ENCODE peak calls at places on chromosome 1, in nine cellular contexts. A is Panc1, R is uterus, D is hepatocyte, M is psoas muscle, O is heart left ventricle, T is HAP-1, E is tibial nerve, S is neuronal stem cell. Y is an unnamed sample.

GRCh38 chr1:54225986-54226559 is 26.1 kb downstream of the MRPL37 start:
- DNase-seq in E (no peak), O (no peak), T (no peak), S (no peak), D (no peak), A (no peak), R (no peak), M (no peak), Y (no peak)

GRCh38 chr1:173867141-173867752 is 542 bp downstream of the GAS5 start:
- DNase-seq in T (no peak), E (no peak), R (peak; percentile 26), A (no peak), M (no peak), D (no peak), S (no peak), O (no peak), Y (no peak)

GRCh38 chr1:205926636-205927035 is 16.6 kb downstream of the SLC26A9 start:
- DNase-seq in A (no peak), E (no peak), O (no peak), R (peak; percentile 1), D (no peak), T (no peak), M (no peak), S (no peak), Y (no peak)

GRCh38 chr1:208536176-208536575 is 292.0 kb upstream of the PLXNA2 start:
- DNase-seq in E (no peak), O (no peak), M (no peak), R (no peak), S (no peak), D (no peak), T (no peak), A (no peak), Y (no peak)

GRCh38 chr1:58768971-58769808 is 14.7 kb downstream of the JUN start:
- DNase-seq in R (peak; percentile 80), D (peak; percentile 79), E (peak; percentile 96), A (no peak), S (peak; percentile 72), T (peak; percentile 32), M (peak; percentile 86), O (peak; percentile 86), Y (peak; percentile 73)

GRCh38 chr1:243440406-243440805 is 184.6 kb downstream of the SDCCAG8 start:
- DNase-seq in T (peak; percentile 69), M (no peak), S (peak; percentile 47), A (no peak), E (no peak), R (no peak), D (no peak), O (no peak), Y (no peak)

GRCh38 chr1:240999826-241000225 is 357.2 kb downstream of the RGS7 start:
- DNase-seq in S (no peak), T (no peak), A (no peak), M (no peak), O (no peak), D (no peak), R (no peak), E (no peak), Y (no peak)

GRCh38 chr1:212229654-212230053 is 55.6 kb upstream of the PPP2R5A start:
- DNase-seq in A (no peak), M (no peak), R (peak; percentile 29), E (no peak), O (no peak), D (peak; percentile 48), S (no peak), T (no peak), Y (no peak)

GRCh38 chr1:71324671-71325297 is 243.9 kb upstream of the ZRANB2 start:
- DNase-seq in D (no peak), T (no peak), E (no peak), M (no peak), O (no peak), S (no peak), A (no peak), R (no peak), Y (no peak)

GRCh38 chr1:205783904-205784303 is 8.6 kb upstream of the RAB29 start:
- DNase-seq in M (peak; percentile 80), S (no peak), D (no peak), A (no peak), E (peak; percentile 53), O (no peak), T (no peak), R (no peak), Y (no peak)

GRCh38 chr1:58767143-58767542 is 16.7 kb downstream of the JUN start:
- DNase-seq in S (no peak), T (no peak), E (no peak), O (no peak), A (no peak), R (no peak), D (no peak), M (no peak), Y (no peak)

GRCh38 chr1:6030144-6030543 is 15.5 kb upstream of the KCNAB2 start:
- DNase-seq in A (no peak), O (no peak), R (no peak), M (no peak), S (no peak), D (no peak), E (no peak), T (no peak), Y (no peak)
- H3K4me1 ChIP-seq in A (peaks cover 22% of the 10 kb centered on the region), O (peaks cover 24% of the 10 kb centered on the region), R (no peaks in the 10 kb centered on the region), M (no peaks in the 10 kb centered on the region), S (peaks cover 21% of the 10 kb centered on the region), D (no peaks in the 10 kb centered on the region), E (no peaks in the 10 kb centered on the region), T (no peaks in the 10 kb centered on the region), Y (peaks cover 6% of the 10 kb centered on the region)

DNA sequence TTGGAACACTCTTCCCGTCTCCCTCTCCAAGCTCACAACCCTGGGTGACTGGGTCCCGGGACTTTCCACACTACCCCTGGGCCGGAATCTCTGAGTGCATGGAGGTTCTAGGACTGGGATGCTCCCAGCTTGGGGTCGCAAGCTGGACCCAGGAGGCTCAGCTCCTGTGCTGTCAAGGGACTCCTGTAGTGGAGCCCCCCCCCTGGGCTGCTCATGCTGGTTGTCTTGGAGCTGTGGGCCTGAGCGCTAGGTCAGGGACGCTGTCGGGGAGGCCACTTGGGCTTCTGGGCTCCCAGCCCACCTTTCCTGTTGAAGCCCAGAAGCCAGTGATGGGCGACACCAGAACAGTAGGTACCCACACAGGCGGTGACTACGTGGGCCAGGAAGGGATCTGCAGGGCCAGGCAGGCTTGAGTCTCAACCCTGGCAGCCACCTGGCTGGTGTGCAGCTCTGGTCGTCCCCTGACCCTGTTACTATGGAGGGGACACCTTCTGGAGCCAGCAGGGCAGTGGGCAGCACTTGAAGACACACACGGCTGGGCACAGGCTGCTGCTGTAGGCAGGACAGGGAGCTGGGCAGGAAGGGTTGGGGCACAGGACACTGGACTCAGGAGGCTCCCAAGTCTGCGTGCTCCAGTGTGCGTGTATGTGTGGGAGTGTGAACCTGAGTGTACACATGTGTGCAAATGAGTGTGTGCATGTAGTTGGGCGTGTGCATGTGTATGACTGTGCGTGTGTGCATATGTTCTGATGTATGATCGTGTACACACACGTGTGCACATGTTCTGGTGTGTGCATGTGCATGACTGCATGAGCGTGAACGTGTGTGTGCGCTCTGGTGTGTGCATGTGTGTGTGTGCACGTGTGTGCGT is 3.0 kb downstream of the MMEL1 start:
- DNase-seq in O (peak; percentile 39), D (no peak), A (no peak), S (no peak), T (no peak), R (no peak), M (no peak), E (no peak), Y (no peak)
- H3K27me3 ChIP-seq in O (peaks cover 28% of the 10 kb centered on the region), D (peaks cover 48% of the 10 kb centered on the region), A (peaks cover 18% of the 10 kb centered on the region), S (peaks cover 38% of the 10 kb centered on the region), T (peaks cover 40% of the 10 kb centered on the region), R (peaks cover 24% of the 10 kb centered on the region), M (peaks cover 71% of the 10 kb centered on the region), E (peaks cover 87% of the 10 kb centered on the region), Y (no peaks in the 10 kb centered on the region)

DNA sequence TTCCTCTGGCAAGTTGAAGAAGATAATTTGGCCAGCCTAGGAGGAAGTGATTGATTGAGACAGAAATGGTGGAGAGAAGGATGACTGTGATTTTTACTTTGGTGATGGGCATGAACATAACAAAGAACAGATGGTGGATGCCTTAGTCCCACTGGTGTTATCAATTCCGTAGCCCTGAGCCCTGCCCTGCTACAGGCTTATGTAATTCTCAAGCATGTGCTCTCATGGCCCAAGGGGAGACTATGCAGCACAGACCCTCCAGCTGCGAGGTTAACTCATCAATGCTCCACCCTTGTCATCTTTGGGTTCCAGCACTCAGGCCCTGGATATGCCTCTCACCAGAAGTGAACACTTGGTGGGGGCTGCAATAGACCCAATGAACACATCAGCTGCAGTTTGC is 62.7 kb upstream of the LRRC8D start:
- DNase-seq in D (no peak), M (no peak), S (no peak), T (no peak), E (no peak), R (no peak), O (no peak), A (no peak), Y (no peak)
- H3K4me1 ChIP-seq in D (peaks cover 10% of the 10 kb centered on the region), M (no peaks in the 10 kb centered on the region), S (peaks cover 9% of the 10 kb centered on the region), T (peaks cover under 1% of the 10 kb centered on the region), E (peaks cover 15% of the 10 kb centered on the region), R (no peaks in the 10 kb centered on the region), O (peaks cover 45% of the 10 kb centered on the region), A (peaks cover 12% of the 10 kb centered on the region), Y (no peaks in the 10 kb centered on the region)

GRCh38 chr1:119005870-119006405 is 17.8 kb upstream of the TBX15 start:
- DNase-seq in M (no peak), S (peak; percentile 14), T (no peak), A (no peak), R (no peak), E (no peak), O (no peak), D (no peak), Y (no peak)

GRCh38 chr1:119004781-119005180 is 16.6 kb upstream of the TBX15 start:
- DNase-seq in T (no peak), O (no peak), D (no peak), S (no peak), A (no peak), R (no peak), E (no peak), M (no peak), Y (no peak)

GRCh38 chr1:119004129-119004527 is 16.0 kb upstream of the TBX15 start:
- DNase-seq in D (no peak), R (no peak), T (no peak), O (no peak), S (no peak), A (no peak), M (no peak), E (no peak), Y (no peak)

GRCh38 chr1:119001181-119002018 is 13.3 kb upstream of the TBX15 start:
- DNase-seq in O (no peak), S (no peak), R (no peak), A (no peak), M (peak; percentile 70), E (no peak), D (no peak), T (no peak), Y (no peak)

DNA sequence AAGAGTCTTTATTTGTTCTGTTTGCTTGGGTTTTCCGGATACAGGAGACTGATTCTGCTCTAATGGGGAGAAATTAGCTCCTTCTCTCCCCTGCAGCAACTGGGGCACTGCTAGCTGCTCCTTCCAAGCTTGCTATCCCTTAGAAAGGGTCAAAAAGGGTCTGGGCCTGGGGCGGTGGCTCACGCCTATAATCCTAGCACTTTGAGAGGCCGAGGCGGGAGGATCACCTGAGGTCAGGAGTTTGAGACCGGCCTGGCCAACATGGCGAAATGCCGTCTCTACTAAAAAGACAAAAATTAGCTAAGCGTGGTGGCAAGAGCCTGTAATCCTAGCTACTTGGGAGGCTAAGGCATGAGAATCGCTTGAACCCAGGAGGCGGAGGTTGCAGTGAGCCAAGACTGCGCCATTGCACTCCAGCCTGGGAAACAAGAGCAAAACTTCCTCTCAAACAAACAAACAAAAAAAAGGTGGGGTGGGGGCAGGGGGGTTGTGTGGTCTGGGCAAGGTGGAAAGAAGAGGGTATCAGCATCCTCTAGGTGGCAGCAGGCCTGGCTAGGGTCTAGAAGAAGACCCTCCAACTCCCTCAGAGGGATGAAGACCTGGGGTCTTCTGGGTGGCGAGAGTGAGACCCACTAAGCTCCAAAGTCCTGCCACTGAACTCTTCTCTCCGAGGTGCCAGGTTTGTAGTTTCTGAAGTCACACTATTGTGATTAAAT is 15.4 kb upstream of the TBX15 start:
- DNase-seq in E (no peak), M (no peak), R (no peak), O (no peak), A (no peak), T (no peak), S (no peak), D (no peak), Y (no peak)
- H3K27me3 ChIP-seq in E (peaks cover 99% of the 10 kb centered on the region), M (peaks cover 48% of the 10 kb centered on the region), R (peaks cover 27% of the 10 kb centered on the region), O (peaks cover 79% of the 10 kb centered on the region), A (no peaks in the 10 kb centered on the region), T (peaks cover 2% of the 10 kb centered on the region), S (peaks cover 96% of the 10 kb centered on the region), D (peaks cover 95% of the 10 kb centered on the region), Y (no peaks in the 10 kb centered on the region)

Y was measured in Caco-2.